ENCODE peak calls at places on chromosomes 6 and 20, in seven cellular contexts. T is choroid plexus epithelial cell, Q is neural progenitor cell, K is fibroblast of lung, R is cardiac muscle cell, P is hepatocyte, G is AG04450. O is an unnamed sample.

GRCh38 chr20:50409495-50409894 is 100.7 kb upstream of the PTPN1 start:
- DNase-seq in T (no peak), Q (no peak), K (peak; percentile 57), R (peak; percentile 70), P (peak; percentile 33), G (no peak), O (no peak)

GRCh38 chr20:44399446-44399845 is 43.9 kb downstream of the HNF4A start:
- DNase-seq in T (no peak), Q (no peak), K (no peak), R (no peak), P (no peak), G (no peak), O (no peak)

GRCh38 chr6:39347906-39348585 is 25.5 kb upstream of the KCNK16 start:
- DNase-seq in T (peak; percentile 82), Q (peak; percentile 77), K (peak; percentile 66), R (peak; percentile 73), P (peak; percentile 84), G (peak; percentile 20), O (peak; percentile 63)

GRCh38 chr6:138215071-138215470 is 3.2 kb downstream of the PBOV1 start:
- DNase-seq in T (no peak), Q (no peak), K (no peak), R (no peak), P (no peak), G (no peak), O (no peak)

GRCh38 chr6:127484207-127484858 is 25.1 kb upstream of the KIAA0408 start:
- DNase-seq in T (peak; percentile 74), Q (no peak), K (peak; percentile 60), R (peak; percentile 49), P (no peak), G (no peak), O (peak; percentile 78)

GRCh38 chr6:44009425-44010321 is 117.6 kb downstream of the MRPL14 start:
- DNase-seq in T (no peak), Q (no peak), K (no peak), R (no peak), P (no peak), G (no peak), O (peak; percentile 63)

GRCh38 chr20:5528719-5529256 is 212.0 kb upstream of the PROKR2 start:
- DNase-seq in T (peak; percentile 95), Q (peak; percentile 81), K (peak; percentile 92), R (peak; percentile 93), P (peak; percentile 89), G (peak; percentile 76), O (peak; percentile 78)

GRCh38 chr6:138973481-138974140 is 14.4 kb downstream of the REPS1 start:
- DNase-seq in T (peak; percentile 61), Q (no peak), K (peak; percentile 47), R (peak; percentile 62), P (no peak), G (no peak), O (peak; percentile 52)

GRCh38 chr6:160519133-160519532 is 144.9 kb downstream of the LPA start:
- DNase-seq in T (no peak), Q (no peak), K (no peak), R (no peak), P (no peak), G (no peak), O (no peak)

GRCh38 chr6:154535146-154535545 is 24.7 kb upstream of the CNKSR3 start:
- DNase-seq in T (no peak), Q (no peak), K (peak; percentile 19), R (peak; percentile 41), P (no peak), G (no peak), O (no peak)

GRCh38 chr6:95545691-95546090 is 31.6 kb upstream of the MANEA start:
- DNase-seq in T (no peak), Q (no peak), K (no peak), R (no peak), P (no peak), G (no peak), O (no peak)

GRCh38 chr6:1322206-1322605 is 10.3 kb downstream of the FOXQ1 start:
- DNase-seq in T (no peak), Q (no peak), K (no peak), R (no peak), P (no peak), G (no peak), O (no peak)

GRCh38 chr6:28766426-28766825 is 157.4 kb downstream of the TRIM27 start:
- DNase-seq in T (no peak), Q (no peak), K (no peak), R (no peak), P (no peak), G (no peak), O (no peak)

GRCh38 chr6:117542493-117542892 is 59.8 kb downstream of the GOPC start:
- DNase-seq in T (no peak), Q (no peak), K (no peak), R (no peak), P (no peak), G (no peak), O (no peak)

GRCh38 chr20:15582146-15582776 is 991.0 kb downstream of the KIF16B start:
- DNase-seq in T (peak; percentile 0), Q (no peak), K (peak; percentile 9), R (no peak), P (no peak), G (peak; percentile 7), O (peak; percentile 5)

GRCh38 chr6:115514656-115515055 is 546.0 kb downstream of the FRK start:
- DNase-seq in T (no peak), Q (no peak), K (peak; percentile 53), R (peak; percentile 29), P (peak; percentile 24), G (no peak), O (peak; percentile 2)

GRCh38 chr6:69038841-69039240 is 403.8 kb downstream of the ADGRB3 start:
- DNase-seq in T (no peak), Q (no peak), K (no peak), R (no peak), P (no peak), G (no peak), O (no peak)

GRCh38 chr6:145009691-145010090 is 724.6 kb downstream of the UTRN start:
- DNase-seq in T (peak; percentile 60), Q (no peak), K (peak; percentile 42), R (peak; percentile 27), P (no peak), G (no peak), O (peak; percentile 16)

GRCh38 chr6:2731281-2731909 is 19.3 kb downstream of the MYLK4 start:
- DNase-seq in T (no peak), Q (no peak), K (no peak), R (no peak), P (no peak), G (no peak), O (no peak)

GRCh38 chr6:53524455-53524815 is 20.5 kb downstream of the GCLC start:
- DNase-seq in T (peak; percentile 64), Q (no peak), K (peak; percentile 51), R (peak; percentile 44), P (peak; percentile 24), G (no peak), O (peak; percentile 51)

GRCh38 chr6:30885999-30886896 is 1.9 kb downstream of the DDR1 start:
- DNase-seq in T (peak; percentile 83), Q (peak; percentile 98), K (peak; percentile 52), R (peak; percentile 82), P (peak; percentile 90), G (peak; percentile 26), O (peak; percentile 72)

GRCh38 chr6:42047790-42048405 is 2.4 kb upstream of the TAF8 start:
- DNase-seq in T (no peak), Q (peak; percentile 23), K (no peak), R (no peak), P (no peak), G (no peak), O (peak; percentile 3)

GRCh38 chr6:42046491-42047219 is 3.7 kb upstream of the TAF8 start:
- DNase-seq in T (peak; percentile 75), Q (no peak), K (peak; percentile 88), R (peak; percentile 83), P (peak; percentile 37), G (no peak), O (peak; percentile 77)

GRCh38 chr6:42045538-42046460 is 4.5 kb upstream of the TAF8 start:
- DNase-seq in T (peak; percentile 96), Q (no peak), K (peak; percentile 96), R (peak; percentile 93), P (peak; percentile 85), G (no peak), O (peak; percentile 97)

GRCh38 chr6:42049116-42049809 is 1.1 kb upstream of the TAF8 start:
- DNase-seq in T (no peak), Q (no peak), K (no peak), R (no peak), P (no peak), G (no peak), O (no peak)

DNA sequence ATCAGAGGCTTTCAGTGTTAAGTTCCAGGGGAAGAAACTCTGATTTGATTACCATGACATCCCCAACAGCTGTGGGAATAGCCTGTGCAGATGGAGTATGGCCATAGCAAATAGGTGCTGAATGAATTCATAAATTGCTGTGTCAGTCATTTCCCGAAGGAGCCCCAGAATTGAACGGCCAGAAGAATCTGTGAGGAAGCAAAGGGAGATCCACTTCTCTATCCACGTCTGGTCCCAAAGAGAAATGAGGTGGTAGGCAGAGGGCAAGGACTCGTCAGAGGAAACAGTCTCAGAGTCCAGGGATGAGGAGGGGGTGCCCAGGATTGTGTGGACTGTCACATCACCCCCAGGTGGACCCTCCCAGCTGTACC is 3.1 kb upstream of the TAF8 start:
- DNase-seq in T (no peak), Q (no peak), K (no peak), R (no peak), P (no peak), G (no peak), O (no peak)
- H3K4me3 ChIP-seq in T (peak overlapping the region; percentile 93), Q (no peak overlapping the region), K (peak overlapping the region; percentile 64), R (no peak overlapping the region), P (no peak overlapping the region), G (no peak overlapping the region), O (peak overlapping the region; percentile 83)

GRCh38 chr6:25962368-25963127 is at the start of gene TRIM38:
- DNase-seq in T (peak; percentile 94), Q (no peak), K (peak; percentile 95), R (peak; percentile 95), P (peak; percentile 87), G (peak; percentile 53), O (peak; percentile 84)

GRCh38 chr6:25960689-25961088 is 1.9 kb upstream of the TRIM38 start:
- DNase-seq in T (no peak), Q (no peak), K (no peak), R (no peak), P (no peak), G (no peak), O (no peak)

GRCh38 chr6:25963426-25964123 is 973 bp downstream of the TRIM38 start:
- DNase-seq in T (peak; percentile 50), Q (no peak), K (peak; percentile 24), R (peak; percentile 63), P (no peak), G (no peak), O (no peak)

GRCh38 chr6:25959890-25960531 is 2.6 kb upstream of the TRIM38 start:
- DNase-seq in T (peak; percentile 53), Q (no peak), K (peak; percentile 25), R (peak; percentile 26), P (no peak), G (no peak), O (peak; percentile 15)

GRCh38 chr6:25961619-25962367 is 809 bp upstream of the TRIM38 start:
- DNase-seq in T (no peak), Q (no peak), K (no peak), R (no peak), P (no peak), G (no peak), O (no peak)
- TF ChIP-seq CTCF in T (no peak), Q (no peak), K (no peak), R (no peak), P (no peak), G (no peak), O (no peak)

GRCh38 chr20:2751868-2752630 is 48.4 kb downstream of the CPXM1 start:
- DNase-seq in T (no peak), Q (peak; percentile 59), K (no peak), R (peak; percentile 23), P (peak; percentile 70), G (no peak), O (no peak)
- H3K4me3 ChIP-seq in T (peak overlapping the region; percentile 45), Q (peak overlapping the region; percentile 52), K (peak overlapping the region; percentile 56), R (peak overlapping the region; percentile 24), P (peak overlapping the region; percentile 39), G (peak overlapping the region; percentile 50), O (peak overlapping the region; percentile 30)

GRCh38 chr6:162343196-162343901 is 384.2 kb downstream of the PRKN start:
- DNase-seq in T (no peak), Q (peak; percentile 35), K (peak; percentile 20), R (peak; percentile 8), P (no peak), G (no peak), O (no peak)
- TF ChIP-seq CTCF in T (peak; percentile 6), Q (peak; percentile 32), K (no peak), R (no peak), P (no peak), G (no peak), O (peak; percentile 13)

O was measured in astrocyte of the spinal cord.